ENCODE peak calls at places on chromosomes 4 and X, in seven cellular contexts. One of them, this sample, is unnamed.

GRCh38 chrX:150972450-150972849 is 10.7 kb upstream of the HMGB3 start:
- DNase-seq in OCI-LY7: no peak
- DNase-seq in upper lobe of right lung: no peak
- DNase-seq in uterus: no peak
- DNase-seq in fibroblast of mammary gland: no peak
- DNase-seq in neural progenitor cell: no peak
- DNase-seq in right lobe of liver: no peak
- DNase-seq in this sample: no peak

GRCh38 chr4:86443495-86443894 is 83.6 kb upstream of the MAPK10 start:
- DNase-seq in uterus: no peak
- DNase-seq in upper lobe of right lung: no peak
- DNase-seq in OCI-LY7: no peak
- DNase-seq in right lobe of liver: no peak
- DNase-seq in neural progenitor cell: no peak
- DNase-seq in fibroblast of mammary gland: no peak
- DNase-seq in this sample: no peak

GRCh38 chr4:6779667-6780565 is 2.6 kb upstream of the KIAA0232 start:
- DNase-seq in upper lobe of right lung: no peak
- DNase-seq in OCI-LY7: no peak
- DNase-seq in right lobe of liver: no peak
- DNase-seq in uterus: peak; percentile 2
- DNase-seq in neural progenitor cell: peak; percentile 72
- DNase-seq in fibroblast of mammary gland: peak; percentile 26
- DNase-seq in this sample: peak; percentile 5

GRCh38 chrX:106802063-106802387 is 448 bp upstream of the TBC1D8B start:
- DNase-seq in OCI-LY7: no peak
- DNase-seq in right lobe of liver: no peak
- DNase-seq in uterus: no peak
- DNase-seq in fibroblast of mammary gland: no peak
- DNase-seq in neural progenitor cell: peak; percentile 1
- DNase-seq in upper lobe of right lung: no peak
- DNase-seq in this sample: no peak

GRCh38 chrX:137916090-137916746 is 350.3 kb downstream of the ZIC3 start:
- DNase-seq in neural progenitor cell: no peak
- DNase-seq in fibroblast of mammary gland: no peak
- DNase-seq in uterus: no peak
- DNase-seq in right lobe of liver: no peak
- DNase-seq in OCI-LY7: no peak
- DNase-seq in upper lobe of right lung: no peak
- DNase-seq in this sample: no peak

GRCh38 chr4:75708218-75708691 is 16.1 kb upstream of the USO1 start:
- DNase-seq in upper lobe of right lung: no peak
- DNase-seq in uterus: no peak
- DNase-seq in right lobe of liver: no peak
- DNase-seq in OCI-LY7: no peak
- DNase-seq in neural progenitor cell: peak; percentile 16
- DNase-seq in fibroblast of mammary gland: no peak
- DNase-seq in this sample: no peak

GRCh38 chr4:119746951-119747350 is 118.3 kb upstream of the PDE5A start:
- DNase-seq in uterus: no peak
- DNase-seq in OCI-LY7: no peak
- DNase-seq in upper lobe of right lung: no peak
- DNase-seq in neural progenitor cell: no peak
- DNase-seq in fibroblast of mammary gland: peak; percentile 80
- DNase-seq in right lobe of liver: no peak
- DNase-seq in this sample: no peak

GRCh38 chr4:153143527-153144348 is 60.5 kb upstream of the TRIM2 start:
- DNase-seq in neural progenitor cell: no peak
- DNase-seq in uterus: no peak
- DNase-seq in right lobe of liver: no peak
- DNase-seq in OCI-LY7: no peak
- DNase-seq in upper lobe of right lung: no peak
- DNase-seq in fibroblast of mammary gland: no peak
- DNase-seq in this sample: no peak

GRCh38 chr4:13922873-13923645 is 295.5 kb upstream of the BOD1L1 start:
- DNase-seq in OCI-LY7: no peak
- DNase-seq in uterus: no peak
- DNase-seq in upper lobe of right lung: no peak
- DNase-seq in neural progenitor cell: no peak
- DNase-seq in fibroblast of mammary gland: peak; percentile 28
- DNase-seq in right lobe of liver: no peak
- DNase-seq in this sample: no peak

GRCh38 chrX:113828470-113828869 is 755.4 kb upstream of the HTR2C start:
- DNase-seq in right lobe of liver: no peak
- DNase-seq in OCI-LY7: no peak
- DNase-seq in upper lobe of right lung: no peak
- DNase-seq in uterus: no peak
- DNase-seq in fibroblast of mammary gland: no peak
- DNase-seq in neural progenitor cell: peak; percentile 8
- DNase-seq in this sample: no peak

GRCh38 chrX:3160771-3161170 is 119.5 kb downstream of the ARSF start:
- DNase-seq in upper lobe of right lung: no peak
- DNase-seq in right lobe of liver: no peak
- DNase-seq in uterus: no peak
- DNase-seq in OCI-LY7: no peak
- DNase-seq in fibroblast of mammary gland: no peak
- DNase-seq in neural progenitor cell: peak; percentile 75
- DNase-seq in this sample: no peak

GRCh38 chrX:96682516-96682915 is 2.1 kb upstream of the DIAPH2 start:
- DNase-seq in upper lobe of right lung: no peak
- DNase-seq in uterus: no peak
- DNase-seq in neural progenitor cell: no peak
- DNase-seq in right lobe of liver: no peak
- DNase-seq in fibroblast of mammary gland: no peak
- DNase-seq in OCI-LY7: no peak
- DNase-seq in this sample: no peak

GRCh38 chr4:76311896-76312331 is 5.4 kb downstream of the STBD1 start:
- DNase-seq in right lobe of liver: no peak
- DNase-seq in OCI-LY7: no peak
- DNase-seq in uterus: no peak
- DNase-seq in upper lobe of right lung: peak; percentile 11
- DNase-seq in neural progenitor cell: no peak
- DNase-seq in fibroblast of mammary gland: no peak
- DNase-seq in this sample: no peak

GRCh38 chr4:174375422-174375821 is 91.7 kb downstream of the CEP44 start:
- DNase-seq in OCI-LY7: no peak
- DNase-seq in uterus: no peak
- DNase-seq in upper lobe of right lung: no peak
- DNase-seq in right lobe of liver: no peak
- DNase-seq in neural progenitor cell: no peak
- DNase-seq in fibroblast of mammary gland: no peak
- DNase-seq in this sample: peak; percentile 43

GRCh38 chr4:107931775-107932321 is 499 bp downstream of the CYP2U1 start:
- DNase-seq in uterus: no peak
- DNase-seq in fibroblast of mammary gland: no peak
- DNase-seq in right lobe of liver: peak; percentile 62
- DNase-seq in OCI-LY7: peak; percentile 79
- DNase-seq in upper lobe of right lung: peak; percentile 72
- DNase-seq in neural progenitor cell: no peak
- DNase-seq in this sample: no peak

GRCh38 chr4:139278450-139278849 is 1.6 kb downstream of the MGARP start:
- DNase-seq in upper lobe of right lung: no peak
- DNase-seq in neural progenitor cell: no peak
- DNase-seq in OCI-LY7: no peak
- DNase-seq in fibroblast of mammary gland: no peak
- DNase-seq in right lobe of liver: no peak
- DNase-seq in uterus: no peak
- DNase-seq in this sample: no peak
- H3K4me3 ChIP-seq in upper lobe of right lung: no peak overlapping the region
- H3K4me3 ChIP-seq in neural progenitor cell: peak overlapping the region; percentile 65
- H3K4me3 ChIP-seq in OCI-LY7: no peak overlapping the region
- H3K4me3 ChIP-seq in fibroblast of mammary gland: no peak overlapping the region
- H3K4me3 ChIP-seq in right lobe of liver: no peak overlapping the region
- H3K4me3 ChIP-seq in uterus: peak overlapping the region; percentile 55
- H3K4me3 ChIP-seq in this sample: no peak overlapping the region

GRCh38 chrX:19372170-19373033 is 28.7 kb downstream of the PDHA1 start:
- DNase-seq in right lobe of liver: peak; percentile 62
- DNase-seq in uterus: peak; percentile 67
- DNase-seq in neural progenitor cell: peak; percentile 77
- DNase-seq in OCI-LY7: peak; percentile 58
- DNase-seq in fibroblast of mammary gland: peak; percentile 64
- DNase-seq in upper lobe of right lung: peak; percentile 75
- DNase-seq in this sample: peak; percentile 38

GRCh38 chrX:19375546-19375945 is 31.8 kb downstream of the PDHA1 start:
- DNase-seq in upper lobe of right lung: no peak
- DNase-seq in OCI-LY7: no peak
- DNase-seq in right lobe of liver: no peak
- DNase-seq in fibroblast of mammary gland: no peak
- DNase-seq in uterus: no peak
- DNase-seq in neural progenitor cell: no peak
- DNase-seq in this sample: no peak

GRCh38 chrX:19377799-19378198 is 34.1 kb downstream of the PDHA1 start:
- DNase-seq in OCI-LY7: no peak
- DNase-seq in right lobe of liver: peak; percentile 21
- DNase-seq in neural progenitor cell: no peak
- DNase-seq in fibroblast of mammary gland: no peak
- DNase-seq in upper lobe of right lung: no peak
- DNase-seq in uterus: no peak
- DNase-seq in this sample: no peak

DNA sequence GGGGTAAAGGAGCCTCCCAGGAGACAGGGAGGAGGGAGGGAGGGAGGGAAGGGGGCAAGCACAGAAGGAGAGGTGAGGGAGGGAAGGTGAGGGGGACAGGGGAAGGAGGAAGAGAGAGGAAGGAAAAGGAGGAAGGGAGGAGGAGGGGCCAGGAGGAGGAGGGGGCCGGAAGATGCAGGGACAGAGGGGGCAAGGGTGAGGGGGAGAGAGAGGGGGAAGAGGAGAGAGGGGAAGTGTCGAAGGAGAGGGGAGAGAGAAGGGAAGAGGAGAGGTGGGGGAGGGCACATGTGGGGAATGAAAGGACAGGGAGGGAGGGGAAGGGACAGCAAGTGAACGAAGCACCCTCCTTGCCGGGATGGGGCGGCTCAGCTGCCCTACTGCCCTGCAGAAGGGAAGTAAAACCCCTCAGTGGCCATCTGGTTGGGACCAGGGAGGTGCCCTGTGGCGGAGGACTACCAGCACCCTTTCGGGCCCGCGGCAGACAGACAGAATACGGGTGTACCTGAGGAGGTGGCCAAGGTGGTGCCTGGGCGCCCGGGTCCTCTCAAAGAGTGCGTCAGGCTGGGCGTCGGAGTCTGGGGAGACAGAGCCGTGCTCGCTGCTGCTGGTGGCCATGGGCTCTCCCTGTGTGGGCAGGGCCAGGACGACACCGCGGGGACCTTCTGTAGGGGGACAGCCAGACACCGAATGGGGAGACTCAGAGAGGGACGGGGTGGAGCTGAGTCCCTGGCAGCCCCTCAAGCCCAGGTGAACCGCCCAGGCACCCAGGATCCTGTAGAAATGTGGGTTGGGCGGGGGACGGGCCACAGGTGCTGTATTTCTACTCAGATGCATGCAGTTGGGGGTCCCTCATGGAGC is 29.5 kb downstream of the PDHA1 start:
- DNase-seq in upper lobe of right lung: no peak
- DNase-seq in fibroblast of mammary gland: no peak
- DNase-seq in uterus: no peak
- DNase-seq in OCI-LY7: no peak
- DNase-seq in right lobe of liver: no peak
- DNase-seq in neural progenitor cell: peak; percentile 13
- DNase-seq in this sample: no peak
- H3K4me3 ChIP-seq in upper lobe of right lung: peak overlapping the region; percentile 37
- H3K4me3 ChIP-seq in fibroblast of mammary gland: no peak overlapping the region
- H3K4me3 ChIP-seq in uterus: peak overlapping the region; percentile 33
- H3K4me3 ChIP-seq in OCI-LY7: no peak overlapping the region
- H3K4me3 ChIP-seq in right lobe of liver: no peak overlapping the region
- H3K4me3 ChIP-seq in neural progenitor cell: peak overlapping the region; percentile 48
- H3K4me3 ChIP-seq in this sample: no peak overlapping the region

GRCh38 chr4:176489001-176489400 is 169.2 kb downstream of the SPCS3 start:
- DNase-seq in OCI-LY7: no peak
- DNase-seq in fibroblast of mammary gland: no peak
- DNase-seq in right lobe of liver: no peak
- DNase-seq in uterus: no peak
- DNase-seq in upper lobe of right lung: no peak
- DNase-seq in neural progenitor cell: no peak
- DNase-seq in this sample: no peak

DNA sequence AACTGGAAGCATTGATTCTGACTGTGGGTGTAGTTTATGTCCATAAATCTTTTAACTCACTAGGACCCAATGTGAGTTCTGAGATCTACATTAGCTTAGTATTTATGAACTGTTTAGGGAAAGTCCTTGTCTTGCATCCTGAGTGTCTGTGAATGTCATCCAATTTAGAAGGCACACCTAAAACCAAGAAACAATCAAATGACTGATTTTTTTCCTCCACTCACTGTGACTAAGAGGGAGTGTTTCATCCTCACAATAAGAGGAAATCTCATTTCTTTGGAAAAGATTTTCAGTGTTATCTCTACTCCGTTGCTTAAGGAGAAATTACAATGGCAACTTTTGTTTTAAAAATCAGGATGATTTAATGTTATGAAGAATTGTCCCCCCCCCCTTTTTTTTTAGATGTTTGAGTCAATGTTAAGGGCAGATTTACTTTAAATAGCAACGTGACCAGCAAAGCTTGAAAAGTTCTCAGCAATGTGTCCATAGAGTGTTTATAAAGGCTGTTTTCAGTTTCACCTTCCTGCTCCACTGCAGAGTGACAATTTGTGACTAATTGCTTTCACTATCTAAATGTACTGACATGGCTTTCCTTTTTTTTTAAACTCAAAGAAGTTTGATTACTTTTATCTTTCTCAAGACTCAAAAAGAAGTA is 173.0 kb downstream of the SPCS3 start:
- DNase-seq in uterus: no peak
- DNase-seq in upper lobe of right lung: no peak
- DNase-seq in fibroblast of mammary gland: no peak
- DNase-seq in right lobe of liver: no peak
- DNase-seq in OCI-LY7: no peak
- DNase-seq in neural progenitor cell: no peak
- DNase-seq in this sample: no peak
- H3K4me3 ChIP-seq in uterus: no peak overlapping the region
- H3K4me3 ChIP-seq in upper lobe of right lung: no peak overlapping the region
- H3K4me3 ChIP-seq in fibroblast of mammary gland: no peak overlapping the region
- H3K4me3 ChIP-seq in right lobe of liver: no peak overlapping the region
- H3K4me3 ChIP-seq in OCI-LY7: no peak overlapping the region
- H3K4me3 ChIP-seq in neural progenitor cell: no peak overlapping the region
- H3K4me3 ChIP-seq in this sample: no peak overlapping the region

DNA sequence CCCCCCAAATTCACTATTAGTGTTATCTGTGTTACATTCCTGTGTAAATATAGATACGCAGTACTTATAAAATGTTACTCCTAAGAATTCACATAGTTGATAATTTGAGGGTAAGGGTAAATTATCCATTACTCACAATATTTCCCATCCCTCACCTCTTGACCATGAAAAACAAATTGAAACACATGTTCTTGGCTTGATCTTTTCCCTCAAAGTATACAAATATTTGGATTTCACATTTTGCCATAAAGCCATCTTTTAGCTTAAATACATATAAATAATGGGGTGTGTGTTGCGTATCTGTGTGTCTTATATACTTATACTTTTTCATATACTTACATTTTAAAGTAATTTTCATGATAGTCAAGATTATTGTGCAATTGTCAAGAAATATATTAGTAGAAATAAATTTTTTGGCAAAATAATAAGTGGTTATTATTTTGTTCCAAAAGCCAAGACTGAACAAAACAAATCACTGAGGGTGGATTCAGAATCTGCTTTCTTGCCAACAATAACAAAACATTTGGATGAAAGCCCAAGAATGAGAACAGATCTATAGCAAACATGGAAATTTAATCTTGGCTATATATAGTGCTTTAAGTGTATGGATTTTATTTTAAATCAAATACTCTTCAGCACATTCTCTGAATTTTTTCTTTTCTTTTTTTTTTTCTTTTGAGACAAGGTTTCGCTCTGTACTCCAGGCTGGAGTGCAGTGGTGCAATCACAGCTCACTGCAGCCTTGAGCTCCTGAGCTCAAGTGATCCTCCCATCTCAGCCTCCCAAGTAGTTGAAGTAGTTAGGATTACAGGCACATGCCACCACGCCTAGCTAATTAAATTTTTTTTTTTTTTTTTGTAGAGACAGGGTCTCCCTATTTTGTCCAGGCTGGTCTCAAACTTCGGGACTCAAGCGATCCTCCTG is 48.5 kb upstream of the PRSS48 start:
- DNase-seq in fibroblast of mammary gland: peak; percentile 75
- DNase-seq in upper lobe of right lung: no peak
- DNase-seq in neural progenitor cell: no peak
- DNase-seq in uterus: no peak
- DNase-seq in OCI-LY7: no peak
- DNase-seq in right lobe of liver: no peak
- DNase-seq in this sample: no peak
- H3K4me3 ChIP-seq in fibroblast of mammary gland: peak overlapping the region; percentile 66
- H3K4me3 ChIP-seq in upper lobe of right lung: peak overlapping the region; percentile 50
- H3K4me3 ChIP-seq in neural progenitor cell: no peak overlapping the region
- H3K4me3 ChIP-seq in uterus: peak overlapping the region; percentile 32
- H3K4me3 ChIP-seq in OCI-LY7: no peak overlapping the region
- H3K4me3 ChIP-seq in right lobe of liver: no peak overlapping the region
- H3K4me3 ChIP-seq in this sample: no peak overlapping the region